ENCODE peak calls at places on chromosomes 3 and 15, in seven cellular contexts. Q, X, V, G, C, L and T are unnamed samples.

GRCh38 chr15:74243431-74243830 is 7.3 kb downstream of the CCDC33 start:
- DNase-seq in Q (no peak), X (no peak), V (no peak), G (no peak), C (no peak), L (no peak), T (no peak)

GRCh38 chr15:43218908-43219706 is 1.7 kb downstream of the EPB42 start:
- DNase-seq in Q (no peak), X (peak; percentile 13), V (no peak), G (peak; percentile 48), C (no peak), L (peak; percentile 60), T (no peak)

GRCh38 chr3:104553121-104553520 is 813.6 kb upstream of the ALCAM start:
- DNase-seq in Q (no peak), X (no peak), V (no peak), G (no peak), C (no peak), L (no peak), T (no peak)

GRCh38 chr15:77034620-77035467 is 36.1 kb downstream of the TSPAN3 start:
- DNase-seq in Q (peak; percentile 21), X (peak; percentile 48), V (peak; percentile 37), G (no peak), C (peak; percentile 84), L (peak; percentile 53), T (peak; percentile 74)

GRCh38 chr15:41881925-41882688 is 11.7 kb downstream of the SPTBN5 start:
- DNase-seq in Q (no peak), X (no peak), V (no peak), G (no peak), C (no peak), L (peak; percentile 45), T (no peak)

GRCh38 chr3:15015456-15015855 is 49.7 kb downstream of the MRPS25 start:
- DNase-seq in Q (no peak), X (peak; percentile 12), V (no peak), G (peak; percentile 13), C (no peak), L (no peak), T (no peak)

GRCh38 chr3:184715943-184716651 is 4.2 kb upstream of the MAGEF1 start:
- DNase-seq in Q (no peak), X (no peak), V (no peak), G (no peak), C (no peak), L (no peak), T (no peak)

GRCh38 chr15:80970018-80970657 is 19.5 kb downstream of the MESD start:
- DNase-seq in Q (peak; percentile 70), X (peak; percentile 78), V (peak; percentile 48), G (peak; percentile 61), C (no peak), L (peak; percentile 69), T (no peak)

GRCh38 chr3:168123211-168124173 is 27.8 kb upstream of the GOLIM4 start:
- DNase-seq in Q (no peak), X (peak; percentile 53), V (no peak), G (no peak), C (no peak), L (no peak), T (no peak)

GRCh38 chr3:67357610-67358458 is 296.6 kb downstream of the SUCLG2 start:
- DNase-seq in Q (peak; percentile 11), X (peak; percentile 48), V (no peak), G (peak; percentile 38), C (no peak), L (peak; percentile 13), T (no peak)

GRCh38 chr3:171967932-171968678 is 71.3 kb upstream of the FNDC3B start:
- DNase-seq in Q (no peak), X (peak; percentile 18), V (no peak), G (peak; percentile 27), C (peak; percentile 81), L (no peak), T (no peak)

GRCh38 chr3:179528786-179529185 is 33.9 kb upstream of the ACTL6A start:
- DNase-seq in Q (no peak), X (peak; percentile 37), V (no peak), G (no peak), C (no peak), L (no peak), T (no peak)

GRCh38 chr3:184354121-184354728 is 7.2 kb downstream of the CLCN2 start:
- DNase-seq in Q (no peak), X (peak; percentile 41), V (peak; percentile 31), G (no peak), C (peak; percentile 88), L (peak; percentile 78), T (peak; percentile 79)

GRCh38 chr3:179661777-179662176 is 8.9 kb downstream of the USP13 start:
- DNase-seq in Q (no peak), X (no peak), V (no peak), G (no peak), C (no peak), L (no peak), T (no peak)

GRCh38 chr3:145326666-145327065 is 834.3 kb downstream of the PLOD2 start:
- DNase-seq in Q (no peak), X (no peak), V (no peak), G (no peak), C (no peak), L (no peak), T (no peak)

GRCh38 chr3:34038131-34038530 is 239.7 kb downstream of the PDCD6IP start:
- DNase-seq in Q (no peak), X (no peak), V (no peak), G (no peak), C (no peak), L (no peak), T (no peak)

GRCh38 chr3:44993471-44994205 is 17.6 kb downstream of the EXOSC7 start:
- DNase-seq in Q (peak; percentile 77), X (peak; percentile 80), V (no peak), G (peak; percentile 85), C (no peak), L (no peak), T (no peak)

GRCh38 chr3:159185443-159186050 is 383.7 kb downstream of the MFSD1 start:
- DNase-seq in Q (no peak), X (no peak), V (no peak), G (no peak), C (no peak), L (no peak), T (no peak)

GRCh38 chr15:26615188-26615926 is 157.5 kb downstream of the GABRB3 start:
- DNase-seq in Q (no peak), X (peak; percentile 24), V (no peak), G (no peak), C (no peak), L (no peak), T (no peak)

GRCh38 chr3:67383379-67383778 is 271.0 kb downstream of the SUCLG2 start:
- DNase-seq in Q (no peak), X (no peak), V (no peak), G (no peak), C (no peak), L (no peak), T (no peak)

GRCh38 chr3:127690823-127691452 is 18.2 kb downstream of the ABTB1 start:
- DNase-seq in Q (peak; percentile 61), X (peak; percentile 66), V (no peak), G (peak; percentile 74), C (peak; percentile 79), L (no peak), T (peak; percentile 69)

GRCh38 chr3:155412856-155413255 is 119.4 kb upstream of the STRIT1 start:
- DNase-seq in Q (no peak), X (no peak), V (no peak), G (no peak), C (no peak), L (no peak), T (no peak)

GRCh38 chr15:56916825-56917477 is 1.5 kb upstream of the TCF12 start:
- DNase-seq in Q (no peak), X (no peak), V (no peak), G (peak; percentile 8), C (no peak), L (peak; percentile 60), T (no peak)

GRCh38 chr3:10371789-10372188 is 50.9 kb upstream of the SEC13 start:
- DNase-seq in Q (no peak), X (no peak), V (no peak), G (no peak), C (no peak), L (no peak), T (no peak)

GRCh38 chr3:15714448-15714847 is 83.3 kb downstream of the ANKRD28 start:
- DNase-seq in Q (no peak), X (no peak), V (no peak), G (no peak), C (no peak), L (no peak), T (no peak)